ENCODE peak calls at places on chromosomes 3 and 15, in ten cellular contexts. One of them, this sample, is unnamed.

GRCh38 chr15:39195988-39196486 is 384.8 kb upstream of the THBS1 start:
- DNase-seq in putamen: no peak
- DNase-seq in mesothelial cell of epicardium: no peak
- DNase-seq in AG20443: peak
- DNase-seq in A549: peak
- DNase-seq in HCEC 1CT: peak
- DNase-seq in EH: peak
- DNase-seq in effector CD4-positive, alpha-beta T cell: no peak
- DNase-seq in fibroblast of pulmonary artery: peak
- DNase-seq in posterior cingulate gyrus: no peak
- DNase-seq in this sample: peak

GRCh38 chr3:129593230-129593594 is 13.3 kb downstream of the PLXND1 start:
- DNase-seq in putamen: no peak
- DNase-seq in mesothelial cell of epicardium: no peak
- DNase-seq in AG20443: no peak
- DNase-seq in A549: no peak
- DNase-seq in HCEC 1CT: no peak
- DNase-seq in EH: no peak
- DNase-seq in effector CD4-positive, alpha-beta T cell: no peak
- DNase-seq in fibroblast of pulmonary artery: no peak
- DNase-seq in posterior cingulate gyrus: no peak
- DNase-seq in this sample: no peak

GRCh38 chr15:70165811-70166284 is 68.1 kb upstream of the TLE3 start:
- DNase-seq in putamen: no peak
- DNase-seq in mesothelial cell of epicardium: no peak
- DNase-seq in AG20443: no peak
- DNase-seq in A549: no peak
- DNase-seq in HCEC 1CT: no peak
- DNase-seq in EH: no peak
- DNase-seq in effector CD4-positive, alpha-beta T cell: no peak
- DNase-seq in fibroblast of pulmonary artery: no peak
- DNase-seq in posterior cingulate gyrus: no peak
- DNase-seq in this sample: no peak

GRCh38 chr3:151859905-151860304 is 13.5 kb upstream of the SUCNR1 start:
- DNase-seq in putamen: no peak
- DNase-seq in mesothelial cell of epicardium: no peak
- DNase-seq in AG20443: no peak
- DNase-seq in A549: no peak
- DNase-seq in HCEC 1CT: no peak
- DNase-seq in EH: no peak
- DNase-seq in effector CD4-positive, alpha-beta T cell: no peak
- DNase-seq in fibroblast of pulmonary artery: no peak
- DNase-seq in posterior cingulate gyrus: no peak
- DNase-seq in this sample: peak

GRCh38 chr15:101498076-101498730 is 8.7 kb upstream of the PCSK6 start:
- DNase-seq in putamen: no peak
- DNase-seq in mesothelial cell of epicardium: no peak
- DNase-seq in AG20443: peak
- DNase-seq in A549: no peak
- DNase-seq in HCEC 1CT: no peak
- DNase-seq in EH: no peak
- DNase-seq in effector CD4-positive, alpha-beta T cell: no peak
- DNase-seq in fibroblast of pulmonary artery: no peak
- DNase-seq in posterior cingulate gyrus: no peak
- DNase-seq in this sample: no peak

GRCh38 chr15:27587810-27588209 is 511.3 kb downstream of the OCA2 start:
- DNase-seq in putamen: no peak
- DNase-seq in mesothelial cell of epicardium: no peak
- DNase-seq in AG20443: no peak
- DNase-seq in A549: no peak
- DNase-seq in HCEC 1CT: no peak
- DNase-seq in EH: no peak
- DNase-seq in effector CD4-positive, alpha-beta T cell: no peak
- DNase-seq in fibroblast of pulmonary artery: no peak
- DNase-seq in posterior cingulate gyrus: no peak
- DNase-seq in this sample: no peak

GRCh38 chr3:81985996-81986723 is 224.7 kb upstream of the GBE1 start:
- DNase-seq in putamen: no peak
- DNase-seq in mesothelial cell of epicardium: no peak
- DNase-seq in AG20443: no peak
- DNase-seq in A549: no peak
- DNase-seq in HCEC 1CT: no peak
- DNase-seq in EH: no peak
- DNase-seq in effector CD4-positive, alpha-beta T cell: no peak
- DNase-seq in fibroblast of pulmonary artery: no peak
- DNase-seq in posterior cingulate gyrus: no peak
- DNase-seq in this sample: no peak

GRCh38 chr3:177338697-177339219 is 141.5 kb upstream of the TBL1XR1 start:
- DNase-seq in putamen: peak
- DNase-seq in mesothelial cell of epicardium: no peak
- DNase-seq in AG20443: no peak
- DNase-seq in A549: no peak
- DNase-seq in HCEC 1CT: peak
- DNase-seq in EH: peak
- DNase-seq in effector CD4-positive, alpha-beta T cell: no peak
- DNase-seq in fibroblast of pulmonary artery: peak
- DNase-seq in posterior cingulate gyrus: no peak
- DNase-seq in this sample: no peak

GRCh38 chr3:186849392-186849975 is 7.0 kb downstream of the ADIPOQ start:
- DNase-seq in putamen: no peak
- DNase-seq in mesothelial cell of epicardium: no peak
- DNase-seq in AG20443: no peak
- DNase-seq in A549: peak
- DNase-seq in HCEC 1CT: peak
- DNase-seq in EH: peak
- DNase-seq in effector CD4-positive, alpha-beta T cell: no peak
- DNase-seq in fibroblast of pulmonary artery: peak
- DNase-seq in posterior cingulate gyrus: no peak
- DNase-seq in this sample: peak

GRCh38 chr3:9915252-9916141 is 1.4 kb upstream of the IL17RC start:
- DNase-seq in putamen: no peak
- DNase-seq in mesothelial cell of epicardium: peak
- DNase-seq in AG20443: peak
- DNase-seq in A549: no peak
- DNase-seq in HCEC 1CT: peak
- DNase-seq in EH: peak
- DNase-seq in effector CD4-positive, alpha-beta T cell: peak
- DNase-seq in fibroblast of pulmonary artery: peak
- DNase-seq in posterior cingulate gyrus: peak
- DNase-seq in this sample: no peak

GRCh38 chr3:52712291-52713212 is 6.6 kb downstream of the SPCS1 start:
- DNase-seq in putamen: no peak
- DNase-seq in mesothelial cell of epicardium: no peak
- DNase-seq in AG20443: no peak
- DNase-seq in A549: no peak
- DNase-seq in HCEC 1CT: no peak
- DNase-seq in EH: no peak
- DNase-seq in effector CD4-positive, alpha-beta T cell: no peak
- DNase-seq in fibroblast of pulmonary artery: no peak
- DNase-seq in posterior cingulate gyrus: no peak
- DNase-seq in this sample: no peak

GRCh38 chr15:92655178-92655995 is at the start of gene FAM174B:
- DNase-seq in putamen: no peak
- DNase-seq in mesothelial cell of epicardium: peak
- DNase-seq in AG20443: peak
- DNase-seq in A549: peak
- DNase-seq in HCEC 1CT: no peak
- DNase-seq in EH: peak
- DNase-seq in effector CD4-positive, alpha-beta T cell: no peak
- DNase-seq in fibroblast of pulmonary artery: peak
- DNase-seq in posterior cingulate gyrus: peak
- DNase-seq in this sample: peak

GRCh38 chr3:133995264-133995663 is 34.5 kb downstream of the SLCO2A1 start:
- DNase-seq in putamen: no peak
- DNase-seq in mesothelial cell of epicardium: no peak
- DNase-seq in AG20443: no peak
- DNase-seq in A549: no peak
- DNase-seq in HCEC 1CT: no peak
- DNase-seq in EH: no peak
- DNase-seq in effector CD4-positive, alpha-beta T cell: no peak
- DNase-seq in fibroblast of pulmonary artery: no peak
- DNase-seq in posterior cingulate gyrus: no peak
- DNase-seq in this sample: no peak

GRCh38 chr3:182028081-182028480 is 316.4 kb downstream of the SOX2 start:
- DNase-seq in putamen: no peak
- DNase-seq in mesothelial cell of epicardium: no peak
- DNase-seq in AG20443: no peak
- DNase-seq in A549: no peak
- DNase-seq in HCEC 1CT: no peak
- DNase-seq in EH: no peak
- DNase-seq in effector CD4-positive, alpha-beta T cell: no peak
- DNase-seq in fibroblast of pulmonary artery: no peak
- DNase-seq in posterior cingulate gyrus: no peak
- DNase-seq in this sample: no peak

GRCh38 chr15:76418352-76419140 is 82.0 kb downstream of the ISL2 start:
- DNase-seq in putamen: no peak
- DNase-seq in mesothelial cell of epicardium: no peak
- DNase-seq in AG20443: no peak
- DNase-seq in A549: no peak
- DNase-seq in HCEC 1CT: no peak
- DNase-seq in EH: no peak
- DNase-seq in effector CD4-positive, alpha-beta T cell: no peak
- DNase-seq in fibroblast of pulmonary artery: no peak
- DNase-seq in posterior cingulate gyrus: no peak
- DNase-seq in this sample: no peak

GRCh38 chr15:75349851-75350588 is 3.2 kb downstream of the NEIL1 start:
- DNase-seq in putamen: no peak
- DNase-seq in mesothelial cell of epicardium: no peak
- DNase-seq in AG20443: no peak
- DNase-seq in A549: no peak
- DNase-seq in HCEC 1CT: no peak
- DNase-seq in EH: no peak
- DNase-seq in effector CD4-positive, alpha-beta T cell: peak
- DNase-seq in fibroblast of pulmonary artery: no peak
- DNase-seq in posterior cingulate gyrus: no peak
- DNase-seq in this sample: no peak

GRCh38 chr3:160565442-160566403 is at the start of gene KPNA4:
- DNase-seq in putamen: peak
- DNase-seq in mesothelial cell of epicardium: peak
- DNase-seq in AG20443: peak
- DNase-seq in A549: peak
- DNase-seq in HCEC 1CT: peak
- DNase-seq in EH: peak
- DNase-seq in effector CD4-positive, alpha-beta T cell: peak
- DNase-seq in fibroblast of pulmonary artery: peak
- DNase-seq in posterior cingulate gyrus: peak
- DNase-seq in this sample: peak

GRCh38 chr15:42490246-42490742 is 647 bp downstream of the ZNF106 start:
- DNase-seq in putamen: peak
- DNase-seq in mesothelial cell of epicardium: no peak
- DNase-seq in AG20443: no peak
- DNase-seq in A549: no peak
- DNase-seq in HCEC 1CT: peak
- DNase-seq in EH: peak
- DNase-seq in effector CD4-positive, alpha-beta T cell: no peak
- DNase-seq in fibroblast of pulmonary artery: peak
- DNase-seq in posterior cingulate gyrus: no peak
- DNase-seq in this sample: peak

GRCh38 chr3:54185740-54186139 is 63.4 kb downstream of the CACNA2D3 start:
- DNase-seq in putamen: no peak
- DNase-seq in mesothelial cell of epicardium: no peak
- DNase-seq in AG20443: no peak
- DNase-seq in A549: no peak
- DNase-seq in HCEC 1CT: no peak
- DNase-seq in EH: no peak
- DNase-seq in effector CD4-positive, alpha-beta T cell: no peak
- DNase-seq in fibroblast of pulmonary artery: no peak
- DNase-seq in posterior cingulate gyrus: no peak
- DNase-seq in this sample: no peak

GRCh38 chr3:109070232-109070631 is 47.7 kb downstream of the MORC1 start:
- DNase-seq in putamen: no peak
- DNase-seq in mesothelial cell of epicardium: no peak
- DNase-seq in AG20443: no peak
- DNase-seq in A549: no peak
- DNase-seq in HCEC 1CT: no peak
- DNase-seq in EH: no peak
- DNase-seq in effector CD4-positive, alpha-beta T cell: no peak
- DNase-seq in fibroblast of pulmonary artery: no peak
- DNase-seq in posterior cingulate gyrus: no peak
- DNase-seq in this sample: no peak

GRCh38 chr15:57541805-57542504 is 49.7 kb upstream of the MYZAP start:
- DNase-seq in putamen: no peak
- DNase-seq in mesothelial cell of epicardium: no peak
- DNase-seq in AG20443: peak
- DNase-seq in A549: peak
- DNase-seq in HCEC 1CT: peak
- DNase-seq in EH: peak
- DNase-seq in effector CD4-positive, alpha-beta T cell: no peak
- DNase-seq in fibroblast of pulmonary artery: peak
- DNase-seq in posterior cingulate gyrus: peak
- DNase-seq in this sample: peak

This sample was measured in Caki2.